ENCODE peak calls at places on chromosome 6, in six cellular contexts. S is hepatocyte, O is cardiac muscle cell, V is tibial nerve, W is heart right ventricle, I is testis. R is an unnamed sample. For H3K27me3, the result is how much of the 10 kb centered on the place peaks cover.

GRCh38 chr6:143431226-143431625 is 19.3 kb downstream of the ADAT2 start:
- DNase-seq in S (no peak), O (no peak), V (no peak), W (no peak), I (no peak), R (no peak)

GRCh38 chr6:106128981-106129761 is 43.0 kb downstream of the PRDM1 start:
- DNase-seq in S (peak), O (no peak), V (no peak), W (no peak), I (no peak), R (no peak)

GRCh38 chr6:112639436-112639835 is 292.3 kb downstream of the RFPL4B start:
- DNase-seq in S (no peak), O (no peak), V (no peak), W (no peak), I (no peak), R (no peak)

GRCh38 chr6:119350202-119351004 is 842 bp upstream of the MAN1A1 start:
- DNase-seq in S (peak), O (peak), V (no peak), W (peak), I (peak), R (peak)

GRCh38 chr6:119643866-119644265 is 294.3 kb upstream of the MAN1A1 start:
- DNase-seq in S (no peak), O (no peak), V (no peak), W (no peak), I (no peak), R (no peak)

GRCh38 chr6:109770047-109770446 is 79.0 kb downstream of the FIG4 start:
- DNase-seq in S (no peak), O (no peak), V (no peak), W (no peak), I (no peak), R (no peak)

GRCh38 chr6:31737315-31738047 is 1.2 kb upstream of the CLIC1 start:
- DNase-seq in S (peak), O (peak), V (no peak), W (peak), I (no peak), R (no peak)

GRCh38 chr6:18389479-18389878 is 2.3 kb downstream of the RNF144B start:
- DNase-seq in S (no peak), O (no peak), V (no peak), W (no peak), I (no peak), R (no peak)

GRCh38 chr6:157089258-157089657 is 234.1 kb downstream of the TMEM242 start:
- DNase-seq in S (peak), O (peak), V (no peak), W (no peak), I (no peak), R (no peak)

GRCh38 chr6:53483423-53484353 is 61.2 kb downstream of the GCLC start:
- DNase-seq in S (no peak), O (peak), V (no peak), W (peak), I (peak), R (peak)

GRCh38 chr6:134453792-134454510 is 136.0 kb upstream of the SGK1 start:
- DNase-seq in S (no peak), O (no peak), V (no peak), W (no peak), I (no peak), R (no peak)

GRCh38 chr6:14396826-14397517 is 279.4 kb downstream of the CD83 start:
- DNase-seq in S (no peak), O (peak), V (no peak), W (no peak), I (peak), R (no peak)

GRCh38 chr6:41966961-41967311 is 25.3 kb upstream of the CCND3 start:
- DNase-seq in S (no peak), O (no peak), V (no peak), W (no peak), I (no peak), R (peak)

GRCh38 chr6:43200541-43200940 is 18.5 kb downstream of the CUL9 start:
- DNase-seq in S (no peak), O (no peak), V (no peak), W (no peak), I (no peak), R (no peak)

GRCh38 chr6:112311950-112312547 is 35.1 kb upstream of the RFPL4B start:
- DNase-seq in S (peak), O (peak), V (no peak), W (peak), I (no peak), R (no peak)

GRCh38 chr6:7270320-7271204 is 42.4 kb downstream of the SSR1 start:
- DNase-seq in S (no peak), O (no peak), V (no peak), W (no peak), I (no peak), R (no peak)

GRCh38 chr6:14217728-14218637 is 100.4 kb downstream of the CD83 start:
- DNase-seq in S (no peak), O (no peak), V (no peak), W (no peak), I (no peak), R (no peak)

GRCh38 chr6:139977887-139978332 is 603.5 kb upstream of the CITED2 start:
- DNase-seq in S (peak), O (no peak), V (no peak), W (no peak), I (no peak), R (peak)

GRCh38 chr6:105648276-105648675 is 245.4 kb upstream of the PREP start:
- DNase-seq in S (no peak), O (no peak), V (no peak), W (no peak), I (no peak), R (no peak)

GRCh38 chr6:110098511-110099116 is 80.9 kb downstream of the WASF1 start:
- DNase-seq in S (no peak), O (no peak), V (no peak), W (no peak), I (no peak), R (no peak)

GRCh38 chr6:98343004-98343403 is 491.4 kb upstream of the POU3F2 start:
- DNase-seq in S (no peak), O (no peak), V (no peak), W (no peak), I (no peak), R (no peak)

GRCh38 chr6:119022796-119023195 is 55.7 kb downstream of the FAM184A start:
- DNase-seq in S (no peak), O (no peak), V (no peak), W (no peak), I (no peak), R (no peak)

GRCh38 chr6:118602300-118602699 is 49.1 kb downstream of the CEP85L start:
- DNase-seq in S (no peak), O (no peak), V (no peak), W (no peak), I (no peak), R (no peak)

GRCh38 chr6:153698001-153698400 is 341.0 kb upstream of the OPRM1 start:
- DNase-seq in S (no peak), O (no peak), V (no peak), W (no peak), I (no peak), R (no peak)

GRCh38 chr6:144265390-144265789 is 19.7 kb upstream of the UTRN start:
- DNase-seq in S (peak), O (peak), V (no peak), W (peak), I (no peak), R (no peak)

DNA sequence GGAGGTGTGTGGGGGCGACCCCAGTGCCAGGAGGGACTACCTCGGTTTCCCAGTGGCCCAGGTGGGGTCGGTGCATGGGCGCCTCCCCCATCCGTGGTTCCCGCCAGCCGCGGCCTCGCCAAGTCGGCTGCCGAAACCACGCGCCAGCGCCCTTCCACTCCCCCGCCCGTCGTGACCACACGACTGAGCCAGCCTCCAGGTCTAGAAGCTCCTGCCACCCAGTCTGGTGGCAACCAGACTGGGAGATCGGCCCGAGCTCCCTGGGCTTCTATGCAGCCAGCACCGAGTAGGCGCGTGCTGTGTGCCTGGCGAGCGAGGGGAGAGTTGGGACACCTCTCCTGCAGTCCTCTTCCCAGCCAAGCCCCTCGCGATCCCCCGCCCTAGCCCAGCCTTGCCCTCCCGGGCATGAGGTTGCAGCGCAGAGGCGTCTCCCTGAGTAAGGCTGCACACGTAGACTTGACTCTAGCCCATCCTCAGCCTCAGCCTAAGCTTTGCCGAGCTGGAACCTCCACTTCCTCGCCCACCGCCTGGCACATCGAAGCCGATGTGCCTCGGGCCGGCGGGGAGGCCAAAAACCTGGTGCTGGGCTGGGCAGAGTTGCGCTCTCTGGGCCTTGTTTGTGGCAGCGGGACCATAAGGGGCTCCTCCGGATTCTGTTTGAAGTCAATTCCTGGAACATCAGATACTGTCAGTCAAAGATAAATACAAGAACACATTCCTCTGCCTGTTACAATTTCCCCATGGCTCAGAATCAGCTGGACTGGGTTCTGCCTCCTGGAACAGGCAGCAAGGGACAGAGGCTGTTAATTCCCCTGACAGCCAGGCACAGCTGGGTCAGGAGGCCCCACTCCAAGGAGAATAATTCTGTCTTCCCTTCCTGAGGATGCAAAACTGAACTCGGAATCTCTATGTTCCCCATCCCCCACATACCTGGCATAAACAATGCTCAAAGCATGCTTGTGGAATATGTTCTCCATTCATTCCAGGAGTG is 1.5 kb upstream of the CPNE5 start:
- DNase-seq in S (peak), O (no peak), V (no peak), W (no peak), I (peak), R (no peak)
- H3K4me3 ChIP-seq in S (peak), O (peak), V (peak), W (peak), I (peak), R (no peak)

DNA sequence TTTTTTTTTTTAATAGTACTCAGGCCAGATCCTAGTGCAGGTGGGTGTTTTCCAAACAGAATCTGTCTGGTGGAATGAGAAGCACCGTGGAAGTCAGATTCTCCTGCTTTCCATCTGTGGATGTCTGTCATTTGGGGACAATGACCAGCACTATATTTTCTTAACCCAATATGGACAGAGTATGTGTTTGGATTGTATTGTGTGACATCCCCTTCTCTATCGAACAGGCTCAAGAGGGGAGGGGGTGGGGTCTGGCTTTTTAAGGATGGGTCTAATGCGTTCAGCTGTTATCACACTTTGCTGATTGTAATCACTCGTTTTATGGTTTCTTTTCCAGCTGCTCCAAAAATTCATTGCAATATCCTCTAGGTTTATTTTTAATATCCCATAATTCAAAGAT is 197.5 kb upstream of the CEP162 start:
- DNase-seq in S (no peak), O (no peak), V (no peak), W (no peak), I (no peak), R (no peak)
- H3K27me3 ChIP-seq in S (under half), O (under half), V (under half), W (under half), I (under half), R (under half)

DNA sequence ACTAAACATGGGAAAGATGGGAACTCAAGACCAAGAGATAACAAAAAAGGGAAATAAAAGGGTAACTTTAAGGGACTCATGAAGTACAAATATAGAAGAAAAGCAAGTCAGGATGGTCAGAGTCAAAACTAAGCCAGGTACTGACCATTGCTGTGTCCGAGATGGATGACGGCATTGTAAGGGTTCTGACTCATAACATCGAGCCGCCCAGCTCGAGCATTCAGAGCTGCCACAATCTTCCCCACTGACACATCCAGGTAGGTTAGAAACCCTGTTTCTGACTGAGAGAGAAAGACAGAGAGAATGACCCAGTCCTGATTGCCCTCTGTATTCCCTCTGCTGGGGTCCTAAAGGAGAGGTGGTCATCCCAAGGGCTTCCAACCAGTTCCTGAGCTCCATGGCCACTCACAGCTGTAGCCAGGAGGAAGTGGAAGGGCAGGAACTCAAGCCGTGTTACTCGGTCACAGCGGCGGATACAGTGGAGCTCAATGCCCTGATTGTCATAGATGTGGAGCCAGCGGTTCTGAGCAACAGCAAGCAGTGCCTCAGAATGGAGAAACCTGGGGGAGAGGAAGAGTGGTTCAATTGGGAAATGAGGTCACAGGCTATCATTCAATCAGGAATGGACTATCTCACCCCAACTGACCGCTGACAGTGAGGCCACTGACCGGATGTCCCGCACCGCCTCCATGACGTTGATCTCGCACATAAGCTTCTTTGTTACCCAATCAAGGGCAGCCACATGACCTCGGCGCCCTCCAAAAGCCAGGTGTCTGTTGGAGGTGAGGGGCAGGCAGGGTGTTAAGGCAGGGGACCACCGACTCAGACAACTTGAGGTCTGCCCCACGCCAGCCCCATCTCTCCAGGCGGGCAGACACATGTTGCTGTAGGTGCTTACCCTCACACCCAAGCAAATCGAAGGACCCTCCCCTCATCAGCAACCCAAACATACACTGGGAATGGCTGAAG is 1.8 kb downstream of the WDR46 start:
- DNase-seq in S (no peak), O (no peak), V (no peak), W (no peak), I (no peak), R (no peak)
- H3K4me3 ChIP-seq in S (no peak), O (no peak), V (no peak), W (no peak), I (no peak), R (no peak)

DNA sequence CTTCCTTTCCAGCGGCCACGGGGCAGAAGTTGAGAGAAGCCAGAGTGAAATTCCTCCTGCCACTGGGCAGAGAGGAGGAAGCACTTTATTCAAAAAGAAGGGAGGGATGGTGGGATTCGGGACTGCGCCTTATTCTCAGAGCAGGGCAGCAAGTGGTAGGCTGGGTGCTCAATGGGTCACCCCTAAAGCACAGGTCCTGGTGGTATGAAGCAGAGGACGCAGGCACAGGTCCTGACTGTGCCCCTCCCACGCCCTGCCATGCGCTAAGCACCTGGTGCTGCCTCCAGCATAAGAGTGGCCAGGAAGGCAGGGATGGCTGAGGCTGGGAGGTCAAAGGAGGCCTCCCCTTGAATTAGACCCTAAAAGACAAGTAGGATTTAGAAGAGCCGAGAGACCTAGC is 4.9 kb upstream of the GRM4 start:
- DNase-seq in S (no peak), O (no peak), V (no peak), W (no peak), I (no peak), R (no peak)
- H3K27me3 ChIP-seq in S (half or more), O (half or more), V (half or more), W (half or more), I (under half), R (under half)

GRCh38 chr6:36684447-36684812 is 5.9 kb downstream of the CDKN1A start:
- DNase-seq in S (no peak), O (no peak), V (no peak), W (no peak), I (no peak), R (no peak)

GRCh38 chr6:36682328-36683144 is 4.0 kb downstream of the CDKN1A start:
- DNase-seq in S (peak), O (no peak), V (no peak), W (peak), I (peak), R (peak)

GRCh38 chr6:36683656-36684446 is 5.3 kb downstream of the CDKN1A start:
- DNase-seq in S (no peak), O (no peak), V (no peak), W (no peak), I (no peak), R (no peak)

GRCh38 chr6:36685198-36685919 is 6.8 kb downstream of the CDKN1A start:
- DNase-seq in S (no peak), O (no peak), V (no peak), W (no peak), I (no peak), R (no peak)

DNA sequence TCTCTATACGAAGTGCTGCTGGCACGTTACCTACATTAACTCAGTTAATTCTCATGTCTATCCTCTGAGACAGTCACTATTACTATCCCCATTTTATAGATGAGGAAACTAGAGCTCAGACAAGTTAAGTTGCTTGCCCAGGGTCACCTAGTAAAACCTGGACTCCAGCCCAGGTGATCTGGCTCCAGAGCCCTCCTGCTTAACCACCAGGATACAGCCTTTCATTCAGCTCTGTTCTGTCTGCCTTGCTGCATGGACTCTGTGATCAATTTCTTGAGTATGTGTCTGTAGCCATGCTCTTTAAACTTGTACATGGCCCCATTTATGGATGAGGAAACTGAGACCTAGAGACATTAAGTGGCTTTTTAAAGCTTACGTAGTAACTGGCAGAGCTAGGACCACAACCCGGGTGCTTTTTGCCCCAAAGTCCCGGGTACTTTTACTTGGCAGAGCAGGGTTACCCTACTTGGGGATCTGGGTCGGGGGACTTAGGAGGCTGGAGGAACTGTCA is 4.7 kb downstream of the CDKN1A start:
- DNase-seq in S (no peak), O (no peak), V (no peak), W (no peak), I (no peak), R (no peak)
- H3K4me3 ChIP-seq in S (no peak), O (no peak), V (no peak), W (no peak), I (no peak), R (no peak)

DNA sequence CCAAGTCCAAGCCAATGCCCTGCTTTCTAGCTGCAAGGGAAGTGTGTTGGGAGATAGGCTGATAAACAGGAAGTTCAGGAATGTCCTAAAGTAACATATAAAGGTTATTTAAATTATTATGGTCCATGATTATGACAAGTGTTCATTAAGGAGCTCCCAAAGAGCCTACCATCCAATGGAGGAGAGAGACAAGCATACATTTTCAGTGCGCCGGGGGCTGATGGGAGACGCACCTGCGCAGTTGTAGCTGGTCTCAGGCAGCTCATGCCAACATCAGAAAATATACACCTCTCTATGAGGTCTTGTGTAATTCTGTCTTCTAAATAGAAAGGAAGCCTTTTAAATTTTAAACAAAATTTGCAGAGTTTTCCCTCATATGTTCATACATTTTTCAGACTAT is 12.6 kb upstream of the SFT2D1 start:
- DNase-seq in S (no peak), O (no peak), V (no peak), W (no peak), I (no peak), R (no peak)
- H3K27me3 ChIP-seq in S (under half), O (under half), V (under half), W (under half), I (under half), R (under half)

GRCh38 chr6:13135152-13135551 is 193.2 kb downstream of the TBC1D7 start:
- DNase-seq in S (no peak), O (no peak), V (no peak), W (no peak), I (no peak), R (no peak)
- H3K4me3 ChIP-seq in S (no peak), O (no peak), V (no peak), W (no peak), I (no peak), R (no peak)

R was measured in adrenal gland.